ENCODE peak calls at places on chromosomes 13 and 19, in six cellular contexts. One of them, this sample, is unnamed. For H3K4me1, the result is how much of the 10 kb centered on the place peaks cover.

GRCh38 chr19:41083516-41083915 is 4.7 kb upstream of the CYP2A13 start:
- DNase-seq in ascending aorta: no peak
- DNase-seq in heart right ventricle: no peak
- DNase-seq in prostate gland: no peak
- DNase-seq in ovary: no peak
- DNase-seq in kidney: no peak
- DNase-seq in this sample: no peak

GRCh38 chr13:47426126-47426849 is 529.4 kb upstream of the HTR2A start:
- DNase-seq in kidney: no peak
- DNase-seq in ascending aorta: no peak
- DNase-seq in prostate gland: no peak
- DNase-seq in heart right ventricle: no peak
- DNase-seq in ovary: no peak
- DNase-seq in this sample: no peak

GRCh38 chr13:74986609-74987008 is 495.4 kb downstream of the TBC1D4 start:
- DNase-seq in ascending aorta: no peak
- DNase-seq in ovary: no peak
- DNase-seq in heart right ventricle: no peak
- DNase-seq in prostate gland: no peak
- DNase-seq in kidney: no peak
- DNase-seq in this sample: no peak

GRCh38 chr13:113653264-113654174 is 4.5 kb downstream of the ATP4B start:
- DNase-seq in ovary: peak
- DNase-seq in kidney: peak
- DNase-seq in heart right ventricle: no peak
- DNase-seq in ascending aorta: peak
- DNase-seq in prostate gland: no peak
- DNase-seq in this sample: no peak

GRCh38 chr13:50691176-50691681 is 152.3 kb downstream of the DLEU7 start:
- DNase-seq in kidney: no peak
- DNase-seq in ovary: no peak
- DNase-seq in heart right ventricle: no peak
- DNase-seq in prostate gland: no peak
- DNase-seq in ascending aorta: no peak
- DNase-seq in this sample: no peak

GRCh38 chr19:31448221-31448657 is 99.0 kb upstream of the TSHZ3 start:
- DNase-seq in ovary: peak
- DNase-seq in heart right ventricle: peak
- DNase-seq in ascending aorta: no peak
- DNase-seq in prostate gland: no peak
- DNase-seq in kidney: peak
- DNase-seq in this sample: peak

GRCh38 chr13:80204642-80205041 is 136.3 kb downstream of the SPRY2 start:
- DNase-seq in heart right ventricle: no peak
- DNase-seq in ascending aorta: no peak
- DNase-seq in kidney: no peak
- DNase-seq in ovary: no peak
- DNase-seq in prostate gland: no peak
- DNase-seq in this sample: no peak

GRCh38 chr19:5192568-5192967 is 148.0 kb downstream of the PTPRS start:
- DNase-seq in kidney: no peak
- DNase-seq in prostate gland: no peak
- DNase-seq in heart right ventricle: no peak
- DNase-seq in ascending aorta: no peak
- DNase-seq in ovary: no peak
- DNase-seq in this sample: no peak

GRCh38 chr13:32323912-32324311 is 8.6 kb downstream of the BRCA2 start:
- DNase-seq in prostate gland: no peak
- DNase-seq in ascending aorta: no peak
- DNase-seq in ovary: no peak
- DNase-seq in heart right ventricle: no peak
- DNase-seq in kidney: no peak
- DNase-seq in this sample: no peak

GRCh38 chr13:23609414-23610186 is 39.4 kb downstream of the TNFRSF19 start:
- DNase-seq in ascending aorta: no peak
- DNase-seq in prostate gland: peak
- DNase-seq in kidney: no peak
- DNase-seq in ovary: peak
- DNase-seq in heart right ventricle: no peak
- DNase-seq in this sample: no peak

GRCh38 chr13:21234537-21234936 is 58.1 kb downstream of the MRPL57 start:
- DNase-seq in ovary: no peak
- DNase-seq in heart right ventricle: no peak
- DNase-seq in kidney: no peak
- DNase-seq in ascending aorta: no peak
- DNase-seq in prostate gland: no peak
- DNase-seq in this sample: peak

GRCh38 chr13:20206065-20206725 is 13.5 kb upstream of the GJB2 start:
- DNase-seq in kidney: no peak
- DNase-seq in prostate gland: no peak
- DNase-seq in heart right ventricle: no peak
- DNase-seq in ascending aorta: no peak
- DNase-seq in ovary: no peak
- DNase-seq in this sample: no peak

GRCh38 chr13:41386206-41386605 is 71.1 kb upstream of the RGCC start:
- DNase-seq in heart right ventricle: no peak
- DNase-seq in ascending aorta: no peak
- DNase-seq in kidney: no peak
- DNase-seq in prostate gland: no peak
- DNase-seq in ovary: no peak
- DNase-seq in this sample: no peak

GRCh38 chr19:4867534-4868285 is at the start of gene PLIN3:
- DNase-seq in ovary: peak
- DNase-seq in kidney: peak
- DNase-seq in prostate gland: peak
- DNase-seq in heart right ventricle: peak
- DNase-seq in ascending aorta: peak
- DNase-seq in this sample: peak

GRCh38 chr19:50431343-50432220 is 1.1 kb upstream of the MYBPC2 start:
- DNase-seq in ovary: peak
- DNase-seq in kidney: peak
- DNase-seq in prostate gland: peak
- DNase-seq in ascending aorta: peak
- DNase-seq in heart right ventricle: peak
- DNase-seq in this sample: peak

GRCh38 chr13:82791035-82791434 is 1091.2 kb downstream of the SLITRK1 start:
- DNase-seq in kidney: no peak
- DNase-seq in prostate gland: no peak
- DNase-seq in ovary: no peak
- DNase-seq in heart right ventricle: no peak
- DNase-seq in ascending aorta: no peak
- DNase-seq in this sample: no peak

GRCh38 chr13:97454699-97455098 is 20.7 kb downstream of the RAP2A start:
- DNase-seq in heart right ventricle: no peak
- DNase-seq in ascending aorta: no peak
- DNase-seq in ovary: no peak
- DNase-seq in kidney: no peak
- DNase-seq in prostate gland: no peak
- DNase-seq in this sample: no peak

GRCh38 chr19:58563823-58564222 is 5.4 kb upstream of the UBE2M start:
- DNase-seq in ascending aorta: no peak
- DNase-seq in prostate gland: no peak
- DNase-seq in kidney: peak
- DNase-seq in heart right ventricle: no peak
- DNase-seq in ovary: no peak
- DNase-seq in this sample: no peak

GRCh38 chr13:21639604-21640003 is 31.3 kb upstream of the FGF9 start:
- DNase-seq in kidney: no peak
- DNase-seq in ascending aorta: no peak
- DNase-seq in ovary: no peak
- DNase-seq in prostate gland: no peak
- DNase-seq in heart right ventricle: no peak
- DNase-seq in this sample: no peak

GRCh38 chr13:33611016-33611805 is 206.7 kb upstream of the RFC3 start:
- DNase-seq in kidney: peak
- DNase-seq in heart right ventricle: peak
- DNase-seq in ascending aorta: peak
- DNase-seq in ovary: peak
- DNase-seq in prostate gland: peak
- DNase-seq in this sample: peak
- H3K4me3 ChIP-seq in kidney: peak
- H3K4me3 ChIP-seq in heart right ventricle: peak
- H3K4me3 ChIP-seq in ascending aorta: peak
- H3K4me3 ChIP-seq in ovary: no peak
- H3K4me3 ChIP-seq in prostate gland: peak
- H3K4me3 ChIP-seq in this sample: peak

GRCh38 chr19:14378890-14379289 is 2.4 kb upstream of the ADGRE5 start:
- DNase-seq in kidney: no peak
- DNase-seq in ascending aorta: no peak
- DNase-seq in heart right ventricle: no peak
- DNase-seq in ovary: no peak
- DNase-seq in prostate gland: no peak
- DNase-seq in this sample: no peak
- H3K4me1 ChIP-seq in kidney: under half
- H3K4me1 ChIP-seq in ascending aorta: half or more
- H3K4me1 ChIP-seq in heart right ventricle: under half
- H3K4me1 ChIP-seq in ovary: under half
- H3K4me1 ChIP-seq in prostate gland: under half
- H3K4me1 ChIP-seq in this sample: half or more

DNA sequence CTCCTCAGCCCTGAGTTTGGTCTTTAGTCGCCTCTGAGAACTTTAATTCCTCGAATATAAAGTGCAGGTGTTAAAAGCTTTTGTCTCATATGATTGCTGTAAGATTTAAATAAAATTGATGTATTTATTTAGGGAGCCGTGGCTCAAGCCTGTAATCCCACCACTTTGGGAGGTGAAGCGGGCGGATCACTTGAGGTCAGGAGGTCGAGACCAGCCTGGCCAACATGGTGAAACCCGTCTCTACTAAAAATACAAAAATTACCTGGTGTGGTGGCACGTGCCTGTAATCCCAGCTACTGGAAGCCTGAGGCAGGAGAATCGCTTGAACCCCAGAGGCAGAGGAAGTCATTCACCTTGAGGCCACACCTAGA is 559 bp upstream of the SLC1A5 start:
- DNase-seq in kidney: no peak
- DNase-seq in heart right ventricle: no peak
- DNase-seq in ascending aorta: no peak
- DNase-seq in prostate gland: no peak
- DNase-seq in ovary: no peak
- DNase-seq in this sample: no peak
- H3K4me3 ChIP-seq in kidney: no peak
- H3K4me3 ChIP-seq in heart right ventricle: peak
- H3K4me3 ChIP-seq in ascending aorta: peak
- H3K4me3 ChIP-seq in prostate gland: no peak
- H3K4me3 ChIP-seq in ovary: no peak
- H3K4me3 ChIP-seq in this sample: peak

GRCh38 chr19:56144396-56144795 is 3.3 kb downstream of the ZNF444 start:
- DNase-seq in ovary: no peak
- DNase-seq in heart right ventricle: no peak
- DNase-seq in prostate gland: no peak
- DNase-seq in kidney: no peak
- DNase-seq in ascending aorta: no peak
- DNase-seq in this sample: no peak

GRCh38 chr19:56141416-56141992 is 417 bp downstream of the ZNF444 start:
- DNase-seq in heart right ventricle: no peak
- DNase-seq in kidney: no peak
- DNase-seq in ascending aorta: peak
- DNase-seq in prostate gland: no peak
- DNase-seq in ovary: no peak
- DNase-seq in this sample: no peak

GRCh38 chr19:56140583-56141415 is at the start of gene ZNF444:
- DNase-seq in heart right ventricle: peak
- DNase-seq in prostate gland: peak
- DNase-seq in ovary: peak
- DNase-seq in kidney: peak
- DNase-seq in ascending aorta: peak
- DNase-seq in this sample: peak

GRCh38 chr19:56142897-56143434 is 1.9 kb downstream of the ZNF444 start:
- DNase-seq in prostate gland: no peak
- DNase-seq in ascending aorta: no peak
- DNase-seq in heart right ventricle: no peak
- DNase-seq in kidney: no peak
- DNase-seq in ovary: no peak
- DNase-seq in this sample: no peak

GRCh38 chr19:56142087-56142787 is 1.1 kb downstream of the ZNF444 start:
- DNase-seq in kidney: no peak
- DNase-seq in prostate gland: peak
- DNase-seq in ovary: no peak
- DNase-seq in heart right ventricle: no peak
- DNase-seq in ascending aorta: no peak
- DNase-seq in this sample: no peak
- H3K4me1 ChIP-seq in kidney: under half
- H3K4me1 ChIP-seq in prostate gland: under half
- H3K4me1 ChIP-seq in ovary: under half
- H3K4me1 ChIP-seq in heart right ventricle: under half
- H3K4me1 ChIP-seq in ascending aorta: under half
- H3K4me1 ChIP-seq in this sample: under half

GRCh38 chr13:44523176-44524017 is 52.7 kb downstream of the TSC22D1 start:
- DNase-seq in ovary: no peak
- DNase-seq in heart right ventricle: no peak
- DNase-seq in prostate gland: peak
- DNase-seq in ascending aorta: no peak
- DNase-seq in kidney: no peak
- DNase-seq in this sample: no peak
- H3K4me3 ChIP-seq in ovary: no peak
- H3K4me3 ChIP-seq in heart right ventricle: no peak
- H3K4me3 ChIP-seq in prostate gland: no peak
- H3K4me3 ChIP-seq in ascending aorta: no peak
- H3K4me3 ChIP-seq in kidney: peak
- H3K4me3 ChIP-seq in this sample: no peak

DNA sequence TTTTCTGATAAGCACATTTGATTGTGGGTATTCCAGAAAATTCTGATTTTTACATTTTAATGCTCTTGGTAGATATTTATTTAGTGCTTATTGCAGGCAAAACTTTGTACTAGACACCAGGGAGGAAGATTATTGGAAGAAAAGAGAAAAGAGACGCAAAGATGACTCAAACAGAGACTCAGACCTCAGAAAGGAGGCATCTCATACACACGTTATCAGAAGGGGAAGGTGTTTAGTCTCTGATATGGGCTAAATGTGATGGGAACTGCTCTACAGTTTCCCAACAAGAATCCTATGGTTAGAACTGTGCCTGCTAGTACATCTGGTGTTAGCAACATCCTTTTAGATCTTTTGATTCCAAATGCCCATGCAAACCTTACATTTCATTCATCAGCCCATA is 245.6 kb downstream of the KLF5 start:
- DNase-seq in prostate gland: no peak
- DNase-seq in ascending aorta: no peak
- DNase-seq in ovary: no peak
- DNase-seq in kidney: no peak
- DNase-seq in heart right ventricle: no peak
- DNase-seq in this sample: no peak
- H3K4me1 ChIP-seq in prostate gland: under half
- H3K4me1 ChIP-seq in ascending aorta: under half
- H3K4me1 ChIP-seq in ovary: under half
- H3K4me1 ChIP-seq in kidney: under half
- H3K4me1 ChIP-seq in heart right ventricle: under half
- H3K4me1 ChIP-seq in this sample: under half

This sample was measured in esophagus muscularis mucosa.